ENCODE peak calls at places on chromosome 1, in seven cellular contexts. X is A549, M is tibial nerve, K is cardiac muscle cell, V is colonic mucosa, R is psoas muscle, F is upper lobe of right lung. Q is an unnamed sample.

GRCh38 chr1:23867542-23867952 is 543 bp downstream of the FUCA1 start:
- DNase-seq in K (no peak), F (no peak), V (peak), X (no peak), M (no peak), R (no peak), Q (peak)

GRCh38 chr1:181149326-181150000 is 61.0 kb downstream of the IER5 start:
- DNase-seq in F (no peak), X (no peak), K (no peak), R (no peak), V (no peak), M (no peak), Q (no peak)

GRCh38 chr1:207223162-207223561 is 98.3 kb upstream of the CD55 start:
- DNase-seq in X (no peak), F (no peak), V (no peak), R (no peak), K (no peak), M (no peak), Q (no peak)

GRCh38 chr1:202616355-202616910 is 93.8 kb downstream of the SYT2 start:
- DNase-seq in F (no peak), M (no peak), R (no peak), K (no peak), X (no peak), V (no peak), Q (no peak)

GRCh38 chr1:178011101-178011828 is 41.4 kb upstream of the SEC16B start:
- DNase-seq in R (no peak), X (peak), M (no peak), K (peak), V (no peak), F (no peak), Q (no peak)

GRCh38 chr1:7069888-7070287 is 284.6 kb downstream of the CAMTA1 start:
- DNase-seq in V (no peak), R (no peak), K (peak), F (no peak), X (no peak), M (no peak), Q (no peak)

GRCh38 chr1:230310381-230311163 is 115.6 kb downstream of the PGBD5 start:
- DNase-seq in M (peak), F (peak), K (peak), V (peak), X (peak), R (peak), Q (peak)

GRCh38 chr1:83764209-83764608 is 234.7 kb downstream of the TTLL7 start:
- DNase-seq in V (no peak), M (no peak), F (no peak), X (no peak), K (no peak), R (no peak), Q (no peak)

GRCh38 chr1:226085675-226086074 is 23.2 kb downstream of the H3-3A start:
- DNase-seq in F (peak), K (no peak), X (no peak), V (no peak), M (no peak), R (no peak), Q (no peak)

GRCh38 chr1:197928849-197929336 is 11.7 kb downstream of the LHX9 start:
- DNase-seq in F (no peak), M (no peak), X (no peak), V (no peak), K (no peak), R (no peak), Q (peak)

GRCh38 chr1:100351095-100351884 is 1.0 kb upstream of the CDC14A start:
- DNase-seq in F (peak), R (peak), K (peak), X (peak), V (peak), M (peak), Q (peak)

GRCh38 chr1:198776602-198777029 is 137.8 kb downstream of the PTPRC start:
- DNase-seq in X (no peak), K (peak), V (no peak), R (peak), F (peak), M (peak), Q (no peak)

GRCh38 chr1:26274801-26275425 is 5.0 kb upstream of the SH3BGRL3 start:
- DNase-seq in X (no peak), F (no peak), M (no peak), V (no peak), K (peak), R (no peak), Q (no peak)

GRCh38 chr1:107449326-107449725 is 308.5 kb downstream of the NTNG1 start:
- DNase-seq in M (no peak), X (no peak), R (no peak), K (no peak), F (no peak), V (no peak), Q (no peak)

GRCh38 chr1:109719337-109719837 is 7.3 kb downstream of the GSTM5 start:
- DNase-seq in V (no peak), X (peak), M (no peak), F (no peak), R (no peak), K (peak), Q (no peak)

GRCh38 chr1:11364170-11364569 is 91.2 kb downstream of the UBIAD1 start:
- DNase-seq in V (no peak), M (no peak), F (no peak), R (no peak), X (no peak), K (no peak), Q (peak)
- TF ChIP-seq CTCF in V (no peak), M (no peak), F (peak), R (peak), X (peak), K (no peak), Q (peak)

GRCh38 chr1:22817462-22817861 is 106.8 kb downstream of the EPHB2 start:
- DNase-seq in V (no peak), R (no peak), X (no peak), K (no peak), M (no peak), F (no peak), Q (no peak)

GRCh38 chr1:22816063-22816775 is 105.6 kb downstream of the EPHB2 start:
- DNase-seq in R (no peak), X (no peak), M (no peak), F (no peak), V (no peak), K (no peak), Q (no peak)

GRCh38 chr1:22819391-22819790 is 108.8 kb downstream of the EPHB2 start:
- DNase-seq in X (no peak), F (no peak), M (no peak), K (no peak), R (no peak), V (no peak), Q (no peak)

GRCh38 chr1:22816803-22817202 is 106.2 kb downstream of the EPHB2 start:
- DNase-seq in M (no peak), F (no peak), R (no peak), K (no peak), X (no peak), V (no peak), Q (no peak)

DNA sequence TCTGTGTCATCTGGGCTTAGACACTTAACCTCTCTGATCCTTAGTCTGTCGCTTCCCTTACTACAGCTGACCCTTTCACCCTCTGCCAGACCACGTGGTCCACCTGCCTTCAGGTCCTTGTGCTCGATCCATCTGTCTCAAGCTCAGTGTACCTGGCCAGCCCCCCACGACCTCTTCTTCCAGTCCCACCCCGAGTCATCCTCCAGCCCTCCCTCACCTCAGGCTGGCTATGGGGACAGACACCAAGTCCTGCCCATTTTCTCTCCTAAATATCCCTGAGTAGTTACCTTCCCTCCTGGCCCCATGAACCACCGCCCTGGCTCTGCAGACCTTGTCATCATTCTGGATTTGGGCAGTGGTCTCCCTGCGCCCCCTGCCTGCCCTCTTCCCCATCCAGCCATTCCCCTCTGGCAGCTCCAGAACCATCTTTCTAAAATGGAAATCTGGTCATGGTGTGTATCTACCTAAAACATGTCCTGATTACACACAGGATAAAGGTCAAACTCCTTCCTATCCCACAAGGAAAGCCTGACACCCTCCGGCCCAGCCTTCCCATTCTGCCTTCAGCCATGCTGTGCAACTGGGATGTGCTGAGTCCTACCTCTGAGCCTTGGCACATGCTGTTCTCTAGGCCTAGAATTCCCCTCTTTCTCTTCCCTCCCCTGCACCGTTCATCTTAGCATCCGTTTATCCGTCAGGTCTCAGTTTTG is 107.6 kb downstream of the EPHB2 start:
- DNase-seq in K (no peak), V (no peak), F (no peak), M (no peak), R (no peak), X (no peak), Q (no peak)
- TF ChIP-seq CTCF in K (no peak), V (no peak), F (no peak), M (no peak), R (no peak), X (no peak), Q (no peak)

DNA sequence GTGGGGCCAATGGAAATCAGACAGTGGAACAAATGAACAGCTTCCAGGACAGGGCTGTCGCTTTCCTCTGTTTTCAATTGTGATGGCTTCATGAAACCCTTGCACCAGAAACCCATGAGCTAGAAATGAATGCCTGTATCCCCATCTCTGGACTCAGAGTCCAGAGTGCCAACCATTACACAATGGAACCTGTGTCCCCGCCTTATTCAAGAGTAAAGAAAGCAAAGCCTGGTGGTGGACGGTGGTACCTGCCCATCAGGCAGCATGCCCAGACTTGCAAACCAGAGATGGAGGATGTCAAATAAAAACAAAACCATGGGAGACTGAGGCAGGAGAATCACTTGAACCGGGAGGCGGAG is 4.4 kb upstream of the CAPN2 start:
- DNase-seq in X (peak), F (no peak), K (no peak), V (no peak), R (no peak), M (no peak), Q (peak)
- TF ChIP-seq CTCF in X (no peak), F (peak), K (peak), V (no peak), R (no peak), M (no peak), Q (peak)

GRCh38 chr1:64864018-64864945 is 102.1 kb downstream of the JAK1 start:
- DNase-seq in V (peak), X (peak), R (peak), K (peak), F (peak), M (no peak), Q (peak)

GRCh38 chr1:64865105-64865757 is 101.1 kb downstream of the JAK1 start:
- DNase-seq in M (no peak), R (no peak), X (no peak), K (no peak), V (no peak), F (no peak), Q (no peak)

GRCh38 chr1:64856564-64856963 is 109.8 kb downstream of the JAK1 start:
- DNase-seq in R (peak), F (peak), M (no peak), K (peak), V (peak), X (no peak), Q (no peak)

GRCh38 chr1:64857347-64857746 is 109.0 kb downstream of the JAK1 start:
- DNase-seq in R (no peak), F (no peak), K (no peak), V (no peak), X (no peak), M (no peak), Q (no peak)

DNA sequence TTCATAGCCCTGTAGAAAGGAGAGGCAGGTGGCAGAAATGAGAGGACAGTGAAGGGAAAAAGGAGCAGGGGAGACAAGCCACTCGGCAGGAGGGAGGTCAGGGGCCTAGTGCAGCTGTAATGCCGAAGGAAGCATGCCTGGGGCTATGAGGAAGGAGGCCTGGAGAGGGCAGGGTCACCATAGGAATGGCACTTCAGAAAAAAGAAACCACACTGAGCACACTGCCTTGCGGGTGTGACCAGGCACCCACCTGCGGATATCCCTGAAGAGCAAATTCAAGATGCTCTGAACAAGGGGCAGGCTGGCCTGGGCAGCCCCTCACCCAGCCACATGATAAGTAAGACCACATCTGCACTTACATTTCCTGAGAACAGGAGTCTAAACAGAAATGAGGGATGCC is 104.7 kb downstream of the JAK1 start:
- DNase-seq in R (no peak), F (no peak), M (no peak), X (peak), K (peak), V (no peak), Q (peak)
- TF ChIP-seq CTCF in R (peak), F (peak), M (no peak), X (no peak), K (peak), V (no peak), Q (no peak)

GRCh38 chr1:213136190-213136917 is 85.3 kb downstream of the RPS6KC1 start:
- DNase-seq in X (no peak), K (no peak), V (peak), R (no peak), F (no peak), M (no peak), Q (no peak)
- TF ChIP-seq CTCF in X (no peak), K (no peak), V (no peak), R (no peak), F (no peak), M (no peak), Q (no peak)

GRCh38 chr1:200257235-200257634 is 152.6 kb downstream of the ZNF281 start:
- DNase-seq in X (no peak), F (no peak), V (no peak), R (no peak), K (no peak), M (no peak), Q (no peak)
- TF ChIP-seq CTCF in X (no peak), F (no peak), V (no peak), R (no peak), K (no peak), M (no peak), Q (no peak)

GRCh38 chr1:161225178-161225533 is 704 bp upstream of the TOMM40L start:
- DNase-seq in F (no peak), R (no peak), V (no peak), K (no peak), X (no peak), M (no peak), Q (no peak)

GRCh38 chr1:161226759-161227158 is 899 bp downstream of the TOMM40L start:
- DNase-seq in M (no peak), F (no peak), V (no peak), X (no peak), K (no peak), R (no peak), Q (no peak)

GRCh38 chr1:161226320-161226711 is 456 bp downstream of the TOMM40L start:
- DNase-seq in V (peak), K (no peak), R (no peak), F (no peak), M (no peak), X (no peak), Q (no peak)

GRCh38 chr1:161227196-161227871 is 1.5 kb downstream of the TOMM40L start:
- DNase-seq in M (peak), F (peak), R (peak), V (peak), X (peak), K (peak), Q (peak)

GRCh38 chr1:161225534-161226319 is at the start of gene TOMM40L:
- DNase-seq in F (peak), X (peak), K (peak), R (peak), V (peak), M (peak), Q (peak)
- TF ChIP-seq CTCF in F (peak), X (peak), K (peak), R (peak), V (peak), M (peak), Q (peak)

GRCh38 chr1:5943373-5944068 is 48.7 kb downstream of the NPHP4 start:
- DNase-seq in F (peak), K (no peak), R (no peak), V (no peak), M (no peak), X (no peak), Q (no peak)
- TF ChIP-seq CTCF in F (no peak), K (no peak), R (no peak), V (no peak), M (no peak), X (no peak), Q (no peak)

GRCh38 chr1:114219247-114219872 is 65.7 kb upstream of the SYT6 start:
- DNase-seq in F (no peak), M (no peak), R (no peak), V (no peak), K (peak), X (peak), Q (no peak)
- TF ChIP-seq CTCF in F (no peak), M (no peak), R (peak), V (no peak), K (peak), X (no peak), Q (no peak)

Q was measured in Calu3.